ENCODE peak calls at places on chromosome 10, in ten cellular contexts. M, X, F, C, E, G, A, W, O and I are unnamed samples.

GRCh38 chr10:37489658-37490003 is 364.2 kb downstream of the ANKRD30A start:
- DNase-seq in F (peak; percentile 50), G (no peak), O (no peak), E (no peak), C (no peak), A (no peak), M (no peak), W (no peak), X (no peak), I (no peak)

GRCh38 chr10:14605231-14605925 is 169.3 kb downstream of the FAM107B start:
- DNase-seq in X (peak; percentile 45), F (peak; percentile 45), O (no peak), A (no peak), G (no peak), M (no peak), W (peak; percentile 85), E (peak; percentile 14), C (no peak), I (no peak)

GRCh38 chr10:101441539-101442455 is 87.8 kb downstream of the BTRC start:
- DNase-seq in O (no peak), F (no peak), A (no peak), M (peak; percentile 30), G (no peak), W (peak; percentile 67), X (peak; percentile 87), C (peak; percentile 40), E (peak; percentile 81), I (no peak)

GRCh38 chr10:100887761-100888296 is 24.9 kb upstream of the SLF2 start:
- DNase-seq in E (no peak), F (no peak), M (no peak), A (no peak), O (no peak), G (no peak), X (peak; percentile 30), W (no peak), C (no peak), I (no peak)

GRCh38 chr10:21509391-21510217 is 15.9 kb downstream of the SKIDA1 start:
- DNase-seq in A (no peak), F (no peak), C (no peak), G (no peak), E (peak; percentile 83), W (no peak), O (no peak), M (no peak), X (no peak), I (no peak)

GRCh38 chr10:13115832-13116793 is 16.1 kb downstream of the OPTN start:
- DNase-seq in F (no peak), A (no peak), G (no peak), E (no peak), X (no peak), M (no peak), W (no peak), O (no peak), C (no peak), I (no peak)

GRCh38 chr10:127151541-127151940 is 44.9 kb downstream of the INSYN2A start:
- DNase-seq in O (no peak), G (no peak), M (no peak), W (peak; percentile 2), A (no peak), X (no peak), F (no peak), C (no peak), E (no peak), I (no peak)

GRCh38 chr10:99235469-99235871 is at the start of gene HPSE2:
- DNase-seq in A (no peak), M (no peak), X (no peak), F (no peak), E (peak; percentile 25), G (no peak), C (peak; percentile 17), O (peak; percentile 4), W (no peak), I (no peak)

GRCh38 chr10:77832243-77832642 is 94.3 kb downstream of the DLG5 start:
- DNase-seq in O (no peak), A (no peak), G (no peak), W (no peak), F (no peak), M (no peak), X (no peak), E (no peak), C (no peak), I (no peak)

GRCh38 chr10:52703898-52704297 is 68.7 kb downstream of the MBL2 start:
- DNase-seq in A (no peak), O (no peak), W (no peak), X (no peak), E (no peak), G (no peak), F (no peak), C (no peak), M (no peak), I (no peak)

GRCh38 chr10:64682043-64682442 is 1160.8 kb downstream of the REEP3 start:
- DNase-seq in W (no peak), E (no peak), X (no peak), G (no peak), C (no peak), F (no peak), M (no peak), O (no peak), A (no peak), I (no peak)

DNA sequence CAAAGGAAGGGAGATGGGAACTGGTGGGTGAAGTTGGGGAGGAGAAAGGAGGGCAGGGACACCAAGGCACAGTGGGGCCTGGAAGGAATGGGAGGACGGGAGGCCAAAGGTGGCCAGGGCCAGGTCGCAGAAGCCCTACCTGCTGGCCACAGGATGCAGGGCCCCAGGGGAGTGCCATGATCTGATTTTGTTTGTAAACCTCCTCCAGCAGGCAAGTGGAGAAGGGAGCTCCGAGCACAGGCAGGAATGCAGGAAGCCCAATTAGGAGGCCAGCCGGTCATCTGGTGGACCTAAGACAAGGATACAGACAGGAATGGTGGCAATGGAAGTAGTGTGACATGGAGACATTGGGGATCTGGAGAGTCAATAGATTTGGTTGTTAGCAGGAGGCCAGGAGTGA is 107.0 kb upstream of the ZMIZ1 start:
- DNase-seq in X (no peak), O (no peak), F (no peak), W (no peak), G (no peak), E (no peak), A (no peak), C (no peak), M (no peak), I (no peak)
- TF ChIP-seq CTCF in X (no peak), O (no peak), F (no peak), W (no peak), G (no peak), E (no peak), A (no peak), C (no peak), M (no peak), I (no peak)

GRCh38 chr10:103733002-103733419 is 122.4 kb downstream of the SH3PXD2A start:
- DNase-seq in C (peak; percentile 42), M (no peak), F (no peak), O (no peak), X (no peak), A (no peak), E (no peak), G (no peak), W (no peak), I (no peak)

GRCh38 chr10:103729851-103730250 is 125.5 kb downstream of the SH3PXD2A start:
- DNase-seq in M (no peak), O (no peak), C (no peak), F (no peak), E (no peak), W (no peak), X (no peak), A (no peak), G (no peak), I (no peak)

GRCh38 chr10:103734731-103735130 is 120.6 kb downstream of the SH3PXD2A start:
- DNase-seq in C (no peak), E (no peak), X (no peak), F (no peak), W (no peak), O (no peak), M (no peak), A (no peak), G (no peak), I (no peak)

GRCh38 chr10:103732339-103732738 is 123.0 kb downstream of the SH3PXD2A start:
- DNase-seq in F (no peak), G (no peak), A (no peak), X (no peak), E (no peak), W (no peak), O (no peak), C (no peak), M (no peak), I (no peak)

GRCh38 chr10:103731609-103732270 is 123.6 kb downstream of the SH3PXD2A start:
- DNase-seq in F (no peak), G (no peak), M (no peak), A (no peak), C (no peak), E (no peak), X (no peak), O (no peak), W (no peak), I (no peak)
- TF ChIP-seq CTCF in F (no peak), G (no peak), M (no peak), A (no peak), C (no peak), E (no peak), X (no peak), O (no peak), W (no peak), I (no peak)

GRCh38 chr10:93757136-93757535 is 600 bp upstream of the LGI1 start:
- DNase-seq in C (peak; percentile 10), F (no peak), E (peak; percentile 32), X (no peak), O (no peak), M (no peak), A (no peak), W (no peak), G (no peak), I (no peak)
- TF ChIP-seq CTCF in C (no peak), F (no peak), E (peak; percentile 20), X (no peak), O (peak; percentile 41), M (peak; percentile 14), A (peak; percentile 33), W (no peak), G (no peak), I (no peak)

GRCh38 chr10:70331160-70331485 is 47.3 kb upstream of the NPFFR1 start:
- DNase-seq in M (no peak), G (no peak), X (no peak), E (no peak), W (no peak), A (no peak), F (no peak), C (no peak), O (no peak), I (no peak)

GRCh38 chr10:70333268-70333667 is 49.2 kb downstream of the LRRC20 start:
- DNase-seq in X (no peak), O (no peak), W (no peak), M (no peak), C (no peak), F (no peak), G (no peak), E (no peak), A (no peak), I (no peak)

GRCh38 chr10:70330671-70331070 is 46.9 kb upstream of the NPFFR1 start:
- DNase-seq in X (no peak), W (no peak), C (no peak), M (no peak), F (no peak), A (no peak), O (no peak), G (no peak), E (no peak), I (no peak)

GRCh38 chr10:70328987-70329386 is 45.2 kb upstream of the NPFFR1 start:
- DNase-seq in W (peak; percentile 35), X (no peak), G (no peak), M (no peak), C (no peak), A (no peak), F (no peak), O (no peak), E (no peak), I (no peak)

GRCh38 chr10:70331486-70332268 is 47.9 kb upstream of the NPFFR1 start:
- DNase-seq in F (no peak), O (no peak), W (peak; percentile 96), A (no peak), M (peak; percentile 80), X (peak; percentile 94), E (peak; percentile 35), C (no peak), G (no peak), I (no peak)
- TF ChIP-seq CTCF in F (peak; percentile 15), O (no peak), W (no peak), A (peak; percentile 52), M (peak; percentile 35), X (peak; percentile 37), E (peak; percentile 34), C (no peak), G (no peak), I (no peak)